ENCODE peak calls at places on chromosomes 13 and 19, in seven cellular contexts. P, K, B, H, N, X and I are unnamed samples.

GRCh38 chr13:40402931-40403412 is 263.5 kb downstream of the FOXO1 start:
- DNase-seq in P (no peak), K (peak), B (no peak), H (peak), N (no peak), X (no peak), I (no peak)

GRCh38 chr13:66358564-66358963 is 871.6 kb downstream of the PCDH9 start:
- DNase-seq in P (no peak), K (no peak), B (no peak), H (no peak), N (no peak), X (no peak), I (no peak)

GRCh38 chr13:32537580-32538233 is 888 bp downstream of the N4BP2L2 start:
- DNase-seq in P (no peak), K (no peak), B (peak), H (no peak), N (no peak), X (no peak), I (peak)

GRCh38 chr19:21463449-21464105 is 41.8 kb upstream of the ZNF429 start:
- DNase-seq in P (no peak), K (no peak), B (peak), H (no peak), N (no peak), X (no peak), I (peak)

GRCh38 chr13:82522872-82523271 is 1359.4 kb downstream of the SLITRK1 start:
- DNase-seq in P (no peak), K (no peak), B (no peak), H (no peak), N (no peak), X (no peak), I (no peak)

GRCh38 chr13:92769064-92769463 is 457.5 kb upstream of the GPC6 start:
- DNase-seq in P (no peak), K (no peak), B (no peak), H (no peak), N (no peak), X (no peak), I (no peak)

GRCh38 chr19:3324405-3324856 is 42.0 kb upstream of the NFIC start:
- DNase-seq in P (no peak), K (peak), B (peak), H (no peak), N (no peak), X (no peak), I (peak)

GRCh38 chr19:47723573-47723923 is 10.3 kb downstream of the EHD2 start:
- DNase-seq in P (peak), K (no peak), B (no peak), H (peak), N (no peak), X (no peak), I (no peak)

GRCh38 chr19:16588089-16588823 is 16.0 kb upstream of the SLC35E1 start:
- DNase-seq in P (no peak), K (peak), B (no peak), H (no peak), N (peak), X (peak), I (no peak)

GRCh38 chr13:113810640-113811039 is 51.6 kb downstream of the TMEM255B start:
- DNase-seq in P (no peak), K (no peak), B (no peak), H (no peak), N (no peak), X (no peak), I (no peak)

GRCh38 chr13:28495586-28496564 is 947 bp upstream of the FLT1 start:
- DNase-seq in P (no peak), K (no peak), B (peak), H (no peak), N (peak), X (no peak), I (no peak)

GRCh38 chr13:61136101-61136500 is 279.5 kb downstream of the PCDH20 start:
- DNase-seq in P (no peak), K (no peak), B (no peak), H (no peak), N (no peak), X (no peak), I (no peak)

GRCh38 chr13:69306766-69307165 is 800.9 kb upstream of the ATXN8OS start:
- DNase-seq in P (no peak), K (no peak), B (no peak), H (no peak), N (no peak), X (no peak), I (no peak)

GRCh38 chr19:44894946-44895345 is 3.9 kb downstream of the TOMM40 start:
- DNase-seq in P (no peak), K (no peak), B (no peak), H (no peak), N (no peak), X (no peak), I (no peak)

GRCh38 chr13:33075996-33076395 is 59.8 kb downstream of the KL start:
- DNase-seq in P (no peak), K (no peak), B (no peak), H (no peak), N (no peak), X (no peak), I (no peak)

GRCh38 chr13:48155850-48156249 is 60.9 kb upstream of the MED4 start:
- DNase-seq in P (no peak), K (no peak), B (no peak), H (no peak), N (no peak), X (no peak), I (no peak)

GRCh38 chr13:29336356-29336755 is 259.1 kb downstream of the SLC7A1 start:
- DNase-seq in P (no peak), K (no peak), B (no peak), H (no peak), N (no peak), X (no peak), I (no peak)